ENCODE peak calls at places on chromosome 2, in five cellular contexts. O, B, P, R and Q are unnamed samples.

GRCh38 chr2:23651187-23651983 is 266.4 kb downstream of the KLHL29 start:
- DNase-seq in B (peak; percentile 35), P (peak; percentile 91), O (peak; percentile 90), R (no peak), Q (peak; percentile 79)

GRCh38 chr2:74008761-74009395 is 24.2 kb downstream of the TET3 start:
- DNase-seq in R (no peak), B (no peak), P (no peak), O (no peak), Q (no peak)

GRCh38 chr2:64374686-64375085 is 79.3 kb upstream of the LGALSL start:
- DNase-seq in R (peak; percentile 31), B (no peak), P (peak; percentile 2), O (no peak), Q (no peak)

GRCh38 chr2:86028763-86029381 is 76.8 kb downstream of the POLR1A start:
- DNase-seq in P (peak; percentile 18), R (no peak), B (no peak), O (peak; percentile 63), Q (no peak)

GRCh38 chr2:211816739-211817138 is 721.9 kb downstream of the ERBB4 start:
- DNase-seq in B (no peak), O (no peak), P (no peak), R (no peak), Q (no peak)

GRCh38 chr2:119231975-119232665 is 8.5 kb downstream of the STEAP3 start:
- DNase-seq in R (no peak), O (peak; percentile 81), P (peak; percentile 75), B (no peak), Q (peak; percentile 52)

GRCh38 chr2:113337809-113338208 is 59.1 kb upstream of the PAX8 start:
- DNase-seq in O (no peak), P (no peak), B (no peak), R (no peak), Q (no peak)

GRCh38 chr2:117980381-117980780 is 33.5 kb downstream of the CCDC93 start:
- DNase-seq in R (no peak), B (no peak), O (peak; percentile 91), P (peak; percentile 87), Q (peak; percentile 73)

GRCh38 chr2:239910404-239910803 is 114.7 kb downstream of the NDUFA10 start:
- DNase-seq in P (no peak), B (no peak), R (no peak), O (no peak), Q (no peak)

GRCh38 chr2:100242891-100243670 is 79.2 kb downstream of the LONRF2 start:
- DNase-seq in P (peak; percentile 49), O (peak; percentile 65), R (peak; percentile 74), B (peak; percentile 75), Q (peak; percentile 46)

GRCh38 chr2:19611491-19612332 is 253.3 kb upstream of the OSR1 start:
- DNase-seq in R (no peak), O (peak; percentile 98), P (peak; percentile 99), B (peak; percentile 34), Q (peak; percentile 99)

GRCh38 chr2:189685540-189686229 is 11.2 kb downstream of the ANKAR start:
- DNase-seq in O (peak; percentile 61), R (peak; percentile 54), P (peak; percentile 70), B (no peak), Q (peak; percentile 25)

GRCh38 chr2:190359896-190360376 is 16.5 kb downstream of the INPP1 start:
- DNase-seq in P (peak; percentile 74), B (no peak), R (peak; percentile 59), O (peak; percentile 62), Q (peak; percentile 23)

GRCh38 chr2:239695106-239695727 is 294.4 kb upstream of the HDAC4 start:
- DNase-seq in O (no peak), R (no peak), B (no peak), P (no peak), Q (no peak)

GRCh38 chr2:109188924-109189323 is 59.9 kb downstream of the SH3RF3 start:
- DNase-seq in B (no peak), O (no peak), R (no peak), P (no peak), Q (no peak)

GRCh38 chr2:44362207-44363015 is 664 bp downstream of the CAMKMT start:
- DNase-seq in B (peak; percentile 34), R (peak; percentile 42), O (peak; percentile 52), P (peak; percentile 52), Q (peak; percentile 46)

DNA sequence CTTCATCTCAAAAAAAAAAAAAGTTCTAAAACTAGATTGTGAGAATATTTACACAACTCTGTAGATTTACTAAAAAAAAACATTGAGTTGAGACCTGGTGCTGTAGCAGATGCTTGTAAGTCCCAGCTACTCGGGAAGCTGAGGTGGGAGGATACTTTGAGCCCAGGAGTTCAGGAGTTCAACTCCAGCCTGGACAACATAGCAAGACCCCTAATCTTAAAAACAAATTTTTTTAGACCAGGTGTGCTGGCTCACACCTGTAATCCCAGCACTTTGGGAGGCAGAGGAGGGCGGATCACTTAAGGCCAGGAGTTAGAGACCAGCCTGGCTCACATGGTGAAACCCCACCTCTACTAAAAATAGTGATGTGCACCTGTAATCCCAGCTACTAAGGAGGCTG is 108.9 kb downstream of the MEMO1 start:
- DNase-seq in O (no peak), B (no peak), P (no peak), R (no peak), Q (no peak)
- TF ChIP-seq CTCF in O (no peak), B (no peak), P (no peak), R (no peak), Q (no peak)

DNA sequence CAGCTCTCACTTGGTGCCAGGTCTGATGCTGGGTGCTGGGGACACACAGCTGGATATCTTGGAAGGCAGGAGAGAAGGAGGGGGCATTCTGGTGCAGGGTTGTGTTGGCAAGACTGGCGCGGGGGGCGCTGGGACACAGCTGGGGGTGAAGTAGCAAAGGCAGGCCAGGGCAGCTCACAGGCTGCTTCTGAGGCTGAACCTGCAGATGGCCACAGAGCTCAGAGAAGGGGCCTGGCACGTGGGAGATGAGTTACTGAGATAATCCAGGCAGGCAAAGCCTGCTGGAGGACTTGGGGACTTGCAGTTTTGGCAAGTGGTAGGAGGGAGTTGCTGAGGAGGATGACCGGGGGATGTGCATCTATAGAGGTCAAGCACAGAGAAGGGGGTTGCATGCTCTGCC is 16.2 kb upstream of the DGKD start:
- DNase-seq in O (no peak), R (no peak), P (no peak), B (no peak), Q (no peak)
- TF ChIP-seq CTCF in O (no peak), R (no peak), P (no peak), B (no peak), Q (no peak)

GRCh38 chr2:154507186-154507585 is 191.3 kb upstream of the KCNJ3 start:
- DNase-seq in R (no peak), B (no peak), O (no peak), P (no peak), Q (no peak)
- TF ChIP-seq CTCF in R (no peak), B (no peak), O (no peak), P (no peak), Q (no peak)

DNA sequence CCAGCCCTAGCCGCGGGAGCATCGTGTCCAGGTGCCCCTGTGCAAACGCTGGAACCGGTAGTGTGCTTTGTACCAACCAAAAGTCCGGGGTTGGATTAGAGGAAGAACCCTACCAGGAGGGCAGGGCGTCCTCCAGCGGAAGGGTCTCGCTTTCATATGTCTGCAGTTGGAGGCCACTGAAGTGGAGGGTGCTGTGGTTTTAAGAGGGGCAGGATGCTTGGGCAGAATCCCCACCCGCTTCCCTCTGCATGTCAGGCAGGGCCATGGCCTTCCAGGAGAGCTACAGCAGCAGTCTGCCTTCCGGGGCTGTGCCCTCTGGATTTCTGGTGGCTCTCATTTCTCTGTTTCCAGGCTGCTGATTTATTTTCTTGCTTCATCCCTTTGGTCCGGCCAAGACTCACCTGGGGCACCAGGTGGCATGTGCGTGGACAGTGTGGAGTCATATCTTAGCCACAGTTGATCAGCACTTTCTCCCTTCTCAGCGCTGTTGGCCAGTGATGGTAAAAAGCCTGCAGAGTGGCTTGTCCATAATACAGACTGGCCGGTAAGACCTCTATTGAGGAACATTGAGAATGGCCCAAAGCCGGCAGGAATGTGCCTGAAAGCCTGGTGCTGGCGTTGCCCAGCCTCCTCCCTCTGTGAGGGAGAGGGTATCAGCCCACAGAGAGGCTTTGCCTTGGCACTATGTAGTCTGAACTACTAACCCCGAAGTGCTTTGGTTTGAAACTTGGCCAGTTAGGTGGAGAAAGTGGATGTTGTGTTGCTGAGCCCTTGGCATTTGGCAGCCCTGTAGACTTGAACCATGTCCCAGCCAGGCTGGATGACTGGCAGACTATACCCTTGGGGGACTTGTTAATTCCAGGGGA is 1.8 kb downstream of the AGAP1 start:
- DNase-seq in B (no peak), P (peak; percentile 10), R (no peak), O (no peak), Q (no peak)
- TF ChIP-seq CTCF in B (no peak), P (no peak), R (no peak), O (no peak), Q (no peak)

DNA sequence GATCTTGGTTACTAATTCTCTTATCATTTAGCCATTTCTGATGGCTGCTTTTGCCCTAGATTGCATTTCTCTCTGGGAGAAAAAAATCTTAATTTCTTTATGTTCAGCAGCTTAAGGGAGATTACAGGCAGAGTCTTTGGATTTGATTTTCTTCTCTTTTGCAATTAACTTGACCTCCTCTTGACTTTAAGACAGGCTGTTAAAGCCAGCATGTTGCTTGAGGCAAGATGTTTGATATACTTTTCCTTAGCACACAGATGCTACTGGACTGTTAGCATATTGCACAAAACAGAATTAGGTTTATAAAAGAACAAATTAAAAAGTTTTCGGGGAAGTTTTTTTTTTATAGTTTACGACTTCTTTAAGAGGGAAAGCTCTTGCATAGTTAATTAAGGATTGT is 50.0 kb downstream of the XRCC5 start:
- DNase-seq in P (no peak), O (no peak), B (no peak), R (no peak), Q (no peak)
- TF ChIP-seq CTCF in P (no peak), O (no peak), B (no peak), R (no peak), Q (no peak)

DNA sequence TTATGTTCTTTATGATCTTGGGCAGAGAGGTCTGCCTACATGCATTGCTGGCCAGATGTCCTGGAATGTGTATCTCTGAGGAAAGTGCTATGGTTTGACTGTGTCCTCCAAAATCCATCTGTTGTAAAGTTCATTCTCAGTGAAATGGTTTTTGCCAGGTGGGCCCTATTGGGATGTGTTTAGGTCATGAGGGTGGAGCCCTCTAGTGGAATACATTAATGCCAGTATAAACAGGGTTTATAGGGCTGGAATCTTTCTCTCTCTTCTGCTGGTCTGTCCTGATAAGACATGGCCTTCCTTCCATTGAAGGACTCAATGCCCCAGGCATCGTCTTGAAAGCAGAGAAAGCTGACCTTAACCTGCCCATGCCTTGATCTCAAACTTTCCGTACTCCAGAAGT is 258.5 kb downstream of the RPIA start:
- DNase-seq in O (no peak), R (no peak), B (no peak), P (peak; percentile 10), Q (no peak)
- TF ChIP-seq CTCF in O (no peak), R (no peak), B (no peak), P (peak; percentile 41), Q (peak; percentile 69)

GRCh38 chr2:121541495-121541894 is 10.8 kb downstream of the RNU4ATAC start:
- DNase-seq in B (no peak), R (no peak), P (no peak), O (no peak), Q (no peak)
- TF ChIP-seq CTCF in B (no peak), R (no peak), P (no peak), O (no peak), Q (no peak)